ENCODE peak calls at places on chromosomes 12 and 14, in four cellular contexts. J, P, T and L are unnamed samples.

GRCh38 chr14:85195872-85196477 is 334.0 kb upstream of the FLRT2 start:
- DNase-seq in T (no peak), P (no peak), J (no peak), L (peak; percentile 28)

GRCh38 chr12:26832817-26833691 is at the start of gene ITPR2:
- DNase-seq in J (peak; percentile 97), T (peak; percentile 90), P (peak; percentile 97), L (peak; percentile 94)

GRCh38 chr12:108352591-108352990 is 13.5 kb upstream of the CMKLR1 start:
- DNase-seq in P (no peak), T (no peak), J (no peak), L (no peak)

GRCh38 chr12:70180140-70180539 is 63.1 kb upstream of the CNOT2 start:
- DNase-seq in P (no peak), T (no peak), J (no peak), L (peak; percentile 25)

GRCh38 chr12:68237068-68237467 is 11.5 kb upstream of the IL26 start:
- DNase-seq in J (no peak), T (no peak), P (no peak), L (no peak)

GRCh38 chr12:117105902-117106301 is 6.7 kb upstream of the TESC start:
- DNase-seq in P (no peak), T (no peak), J (no peak), L (no peak)

GRCh38 chr12:46964496-46965098 is 114.8 kb upstream of the PCED1B start:
- DNase-seq in J (peak; percentile 21), T (no peak), P (no peak), L (no peak)

GRCh38 chr12:66290716-66291200 is 11.5 kb upstream of the HELB start:
- DNase-seq in J (no peak), P (no peak), T (no peak), L (no peak)

GRCh38 chr12:23954332-23954731 is 4.9 kb upstream of the SOX5 start:
- DNase-seq in P (no peak), J (no peak), T (no peak), L (no peak)

GRCh38 chr12:64714551-64714968 is 44.6 kb downstream of the GNS start:
- DNase-seq in T (no peak), J (no peak), P (no peak), L (no peak)

GRCh38 chr12:56987551-56988053 is 18.7 kb downstream of the ZBTB39 start:
- DNase-seq in J (peak; percentile 90), T (peak; percentile 91), P (peak; percentile 94), L (peak; percentile 80)

GRCh38 chr14:96060161-96060933 is 21.2 kb downstream of the C14orf132 start:
- DNase-seq in P (no peak), T (no peak), J (no peak), L (no peak)

GRCh38 chr12:14665354-14666348 is 30.7 kb downstream of the GUCY2C start:
- DNase-seq in P (no peak), J (no peak), T (peak; percentile 15), L (no peak)

GRCh38 chr14:105888784-105889665 is 362.6 kb downstream of the TMEM121 start:
- DNase-seq in J (no peak), P (no peak), T (no peak), L (no peak)

GRCh38 chr12:14771651-14772137 is 31.6 kb downstream of the WBP11 start:
- DNase-seq in T (no peak), P (no peak), J (no peak), L (peak; percentile 4)

GRCh38 chr12:45089417-45089816 is 38.5 kb upstream of the DBX2 start:
- DNase-seq in J (no peak), P (no peak), T (no peak), L (peak; percentile 57)

GRCh38 chr14:62189698-62190097 is 427.5 kb downstream of the SNAPC1 start:
- DNase-seq in P (no peak), T (no peak), J (no peak), L (no peak)

GRCh38 chr12:26246483-26247164 is 51.3 kb downstream of the SSPN start:
- DNase-seq in T (no peak), J (peak; percentile 76), P (no peak), L (no peak)

GRCh38 chr12:56247923-56248322 is 10.3 kb downstream of the ANKRD52 start:
- DNase-seq in J (no peak), T (no peak), P (no peak), L (no peak)

GRCh38 chr12:24854908-24855307 is 94.0 kb downstream of the BCAT1 start:
- DNase-seq in J (no peak), T (peak; percentile 19), P (no peak), L (peak; percentile 47)

GRCh38 chr12:3713483-3713882 is 39.4 kb downstream of the CRACR2A start:
- DNase-seq in T (no peak), P (no peak), J (no peak), L (no peak)

GRCh38 chr12:7460375-7461259 is 16.7 kb upstream of the CD163L1 start:
- DNase-seq in P (no peak), T (peak; percentile 66), J (peak; percentile 76), L (peak; percentile 68)

GRCh38 chr14:44854114-44854513 is 107.6 kb downstream of the KLHL28 start:
- DNase-seq in J (no peak), T (no peak), P (no peak), L (no peak)

GRCh38 chr14:56754966-56755365 is 55.3 kb downstream of the OTX2 start:
- DNase-seq in T (no peak), J (no peak), P (no peak), L (no peak)

GRCh38 chr12:52216107-52216506 is 16.9 kb upstream of the KRT7 start:
- DNase-seq in J (no peak), P (no peak), T (no peak), L (no peak)

GRCh38 chr12:34289431-34290190 is 267.3 kb downstream of the ALG10 start:
- DNase-seq in P (no peak), J (peak; percentile 2), T (no peak), L (no peak)

GRCh38 chr12:28941248-28941647 is 207.8 kb upstream of the FAR2 start:
- DNase-seq in J (no peak), P (no peak), T (no peak), L (no peak)

GRCh38 chr12:112979281-112979680 is 962 bp downstream of the OAS2 start:
- DNase-seq in P (peak; percentile 90), T (no peak), J (no peak), L (no peak)

GRCh38 chr12:74897425-74898211 is 312.0 kb downstream of the KCNC2 start:
- DNase-seq in J (no peak), T (no peak), P (no peak), L (no peak)

GRCh38 chr12:111405856-111406473 is at the start of gene SH2B3:
- DNase-seq in J (no peak), T (no peak), P (no peak), L (no peak)

GRCh38 chr14:77301103-77301502 is 19.6 kb downstream of the POMT2 start:
- DNase-seq in T (peak; percentile 78), J (peak; percentile 87), P (no peak), L (peak; percentile 78)

GRCh38 chr14:41810362-41810761 is 203.7 kb downstream of the LRFN5 start:
- DNase-seq in P (no peak), T (no peak), J (no peak), L (no peak)

GRCh38 chr14:44149597-44149996 is 357.5 kb downstream of the FSCB start:
- DNase-seq in P (no peak), T (peak; percentile 11), J (peak; percentile 44), L (peak; percentile 72)

GRCh38 chr14:46259536-46259935 is 392.0 kb downstream of the RPL10L start:
- DNase-seq in P (no peak), J (no peak), T (no peak), L (no peak)

GRCh38 chr12:120455302-120455701 is 9.1 kb downstream of the GATC start:
- DNase-seq in J (no peak), T (no peak), P (no peak), L (no peak)
- H3K36me3 ChIP-seq in J (no peaks in the 10 kb centered on the region), T (peaks cover 84% of the 10 kb centered on the region), P (peaks cover 80% of the 10 kb centered on the region), L (peaks cover 72% of the 10 kb centered on the region)

GRCh38 chr14:75720828-75721227 is 59.8 kb downstream of the TTLL5 start:
- DNase-seq in J (peak; percentile 77), T (no peak), P (no peak), L (peak; percentile 39)

GRCh38 chr14:75714993-75715392 is 53.9 kb downstream of the TTLL5 start:
- DNase-seq in P (no peak), T (no peak), J (no peak), L (no peak)

GRCh38 chr14:75718199-75718598 is 57.2 kb downstream of the TTLL5 start:
- DNase-seq in P (no peak), J (no peak), T (peak; percentile 26), L (no peak)

GRCh38 chr14:75715926-75716780 is 55.1 kb downstream of the TTLL5 start:
- DNase-seq in P (no peak), J (no peak), T (no peak), L (no peak)

DNA sequence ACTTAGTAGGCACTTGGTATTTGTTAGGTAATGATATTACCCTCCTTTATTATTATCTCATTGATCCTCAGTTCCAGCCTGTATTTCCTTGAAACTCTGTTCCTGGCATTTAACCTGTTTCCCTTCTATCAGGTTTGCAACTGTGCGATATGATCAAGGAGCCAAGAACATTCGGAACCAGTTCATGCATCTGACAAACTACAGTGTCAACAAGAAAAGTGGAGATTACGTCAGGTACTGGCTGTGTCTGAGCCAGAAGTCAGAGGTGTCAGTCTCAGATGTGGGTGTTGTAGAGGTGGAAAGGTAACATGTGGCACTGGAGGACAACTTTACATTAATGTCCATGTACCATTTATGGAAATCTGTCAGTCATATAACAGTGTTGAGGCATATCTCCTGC is 56.7 kb downstream of the TTLL5 start:
- DNase-seq in P (no peak), T (no peak), J (no peak), L (no peak)
- H3K36me3 ChIP-seq in P (no peaks in the 10 kb centered on the region), T (peaks cover 8% of the 10 kb centered on the region), J (no peaks in the 10 kb centered on the region), L (peaks cover 5% of the 10 kb centered on the region)

DNA sequence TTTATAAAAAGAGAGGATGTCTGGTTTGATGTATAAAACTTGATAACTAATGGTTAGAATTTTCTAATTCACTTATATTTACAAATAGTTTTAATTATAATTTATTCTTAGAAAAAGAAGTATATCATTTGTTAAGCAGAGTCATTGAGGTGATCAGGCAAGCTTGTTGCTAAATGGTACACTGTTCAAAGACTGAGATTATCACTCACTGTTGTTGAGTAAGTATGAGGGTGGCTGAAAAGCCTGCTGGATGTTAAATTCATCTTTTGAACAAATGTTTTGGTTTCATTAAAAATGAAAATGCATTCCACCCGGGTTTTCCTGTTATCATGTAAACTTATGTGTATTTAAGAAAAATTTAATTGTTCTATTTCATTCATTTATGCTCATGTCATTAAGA is 451.8 kb downstream of the ADAMTS20 start:
- DNase-seq in J (no peak), P (no peak), T (no peak), L (no peak)
- H3K36me3 ChIP-seq in J (no peaks in the 10 kb centered on the region), P (no peaks in the 10 kb centered on the region), T (no peaks in the 10 kb centered on the region), L (no peaks in the 10 kb centered on the region)

DNA sequence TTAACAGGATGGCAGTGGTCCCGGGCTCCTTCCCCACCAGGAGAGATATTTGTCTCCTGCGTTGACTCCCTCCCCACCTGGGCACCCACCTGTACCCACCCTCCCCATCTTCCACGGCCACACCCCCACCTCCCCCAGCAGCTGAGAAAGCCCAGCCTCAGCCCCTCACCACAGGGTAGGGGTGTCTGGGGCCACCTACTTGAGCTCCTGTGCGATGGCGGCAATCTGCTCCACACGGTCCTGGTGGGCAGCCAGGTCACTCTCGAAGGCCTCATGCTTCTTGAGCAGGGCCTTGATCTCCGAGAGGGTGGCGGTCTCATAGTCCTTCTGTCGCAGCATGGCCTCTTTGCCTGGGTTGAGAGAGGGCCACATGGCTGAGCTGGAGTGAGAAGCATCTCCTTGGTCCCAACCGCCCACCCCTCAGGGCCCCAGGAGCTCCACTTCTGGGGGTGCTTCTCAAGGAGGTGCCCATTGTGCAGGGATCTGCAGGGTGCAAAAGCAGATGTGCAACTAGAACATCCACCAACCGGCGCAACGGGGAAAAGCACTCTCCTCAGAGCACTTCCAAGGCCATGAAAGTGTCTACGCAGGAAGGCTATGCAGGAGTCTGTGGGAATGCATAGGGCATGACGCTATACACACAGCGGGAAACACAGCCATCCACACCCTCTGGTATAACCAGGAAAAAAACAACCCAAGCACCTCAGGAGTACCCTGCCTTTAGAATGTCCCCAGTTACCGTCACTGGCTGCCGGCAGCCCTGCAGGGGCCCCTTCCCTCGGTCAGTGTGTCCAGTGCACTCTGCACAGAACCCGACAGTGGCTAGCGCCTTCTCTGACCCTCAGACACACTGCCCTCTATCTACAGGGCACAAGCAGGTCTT is 92.6 kb upstream of the ZFP36L1 start:
- DNase-seq in P (no peak), T (no peak), J (no peak), L (no peak)
- H3K36me3 ChIP-seq in P (peaks cover 92% of the 10 kb centered on the region), T (peaks cover 48% of the 10 kb centered on the region), J (no peaks in the 10 kb centered on the region), L (peaks cover 51% of the 10 kb centered on the region)